ENCODE peak calls at places on chromosomes 7 and 10, in ten cellular contexts. F, A, O, D, U, H, Y, E, C and I are unnamed samples. For H3K36me3, the result is how much of the 10 kb centered on the place peaks cover.

GRCh38 chr7:131890191-131890590 is 333.8 kb upstream of the PODXL start:
- DNase-seq in F (no peak), A (no peak), O (no peak), D (no peak), U (no peak), H (no peak), Y (no peak), E (no peak), C (no peak), I (no peak)

GRCh38 chr10:79437111-79437814 is 8.2 kb downstream of the ZCCHC24 start:
- DNase-seq in F (no peak), A (no peak), O (no peak), D (no peak), U (no peak), H (no peak), Y (no peak), E (no peak), C (no peak), I (no peak)

GRCh38 chr10:30782543-30783461 is 153.2 kb upstream of the LYZL2 start:
- DNase-seq in F (no peak), A (peak), O (no peak), D (no peak), U (no peak), H (no peak), Y (no peak), E (no peak), C (no peak), I (no peak)

GRCh38 chr7:19899517-19899916 is 126.1 kb upstream of the TMEM196 start:
- DNase-seq in F (no peak), A (no peak), O (no peak), D (no peak), U (no peak), H (no peak), Y (no peak), E (no peak), C (no peak), I (no peak)

GRCh38 chr7:110090113-110090820 is 1000.7 kb upstream of the LRRN3 start:
- DNase-seq in F (no peak), A (no peak), O (no peak), D (no peak), U (no peak), H (peak), Y (no peak), E (peak), C (peak), I (peak)

GRCh38 chr10:7953447-7953846 is 101.0 kb upstream of the GATA3 start:
- DNase-seq in F (no peak), A (no peak), O (no peak), D (no peak), U (no peak), H (no peak), Y (no peak), E (no peak), C (no peak), I (no peak)

GRCh38 chr7:96986901-96987300 is 18.5 kb upstream of the DLX6 start:
- DNase-seq in F (no peak), A (no peak), O (no peak), D (no peak), U (no peak), H (no peak), Y (no peak), E (no peak), C (no peak), I (no peak)

GRCh38 chr7:95630702-95631458 is 34.6 kb upstream of the PDK4 start:
- DNase-seq in F (no peak), A (no peak), O (no peak), D (no peak), U (no peak), H (no peak), Y (no peak), E (no peak), C (no peak), I (no peak)

GRCh38 chr10:47325303-47326291 is 3.3 kb downstream of the GDF2 start:
- DNase-seq in F (peak), A (no peak), O (no peak), D (no peak), U (no peak), H (no peak), Y (no peak), E (no peak), C (no peak), I (no peak)

GRCh38 chr7:98553666-98554065 is 63.4 kb upstream of the NPTX2 start:
- DNase-seq in F (no peak), A (no peak), O (no peak), D (no peak), U (no peak), H (no peak), Y (no peak), E (no peak), C (no peak), I (no peak)

GRCh38 chr10:110382695-110383094 is 78.0 kb upstream of the SMNDC1 start:
- DNase-seq in F (no peak), A (no peak), O (no peak), D (no peak), U (no peak), H (no peak), Y (no peak), E (no peak), C (no peak), I (no peak)

GRCh38 chr10:48478469-48478868 is 126.4 kb downstream of the ARHGAP22 start:
- DNase-seq in F (peak), A (no peak), O (no peak), D (no peak), U (no peak), H (no peak), Y (no peak), E (no peak), C (no peak), I (no peak)

GRCh38 chr7:68399991-68400590 is 1198.2 kb upstream of the AUTS2 start:
- DNase-seq in F (no peak), A (no peak), O (peak), D (no peak), U (no peak), H (no peak), Y (no peak), E (no peak), C (no peak), I (no peak)

GRCh38 chr7:137606061-137606674 is 240.6 kb downstream of the DGKI start:
- DNase-seq in F (no peak), A (no peak), O (no peak), D (no peak), U (no peak), H (peak), Y (no peak), E (peak), C (peak), I (peak)

GRCh38 chr10:12643279-12643678 is 293.9 kb downstream of the CAMK1D start:
- DNase-seq in F (no peak), A (no peak), O (no peak), D (no peak), U (no peak), H (peak), Y (no peak), E (no peak), C (no peak), I (no peak)

GRCh38 chr10:97466755-97467154 is 20.8 kb downstream of the ZDHHC16 start:
- DNase-seq in F (no peak), A (no peak), O (no peak), D (no peak), U (no peak), H (no peak), Y (no peak), E (no peak), C (peak), I (no peak)

GRCh38 chr10:86857097-86857825 is 100.2 kb downstream of the MMRN2 start:
- DNase-seq in F (no peak), A (no peak), O (no peak), D (no peak), U (no peak), H (peak), Y (no peak), E (no peak), C (no peak), I (no peak)

GRCh38 chr7:2717293-2717904 is 29.4 kb downstream of the AMZ1 start:
- DNase-seq in F (peak), A (no peak), O (no peak), D (no peak), U (no peak), H (no peak), Y (peak), E (no peak), C (no peak), I (no peak)
- TF ChIP-seq POLR2AphosphoS5 in F (no peak), A (no peak), O (no peak), D (no peak), U (no peak), H (no peak), Y (no peak), E (no peak), C (no peak), I (no peak)

GRCh38 chr10:19795691-19796090 is 20.5 kb upstream of the PLXDC2 start:
- DNase-seq in F (no peak), A (no peak), O (no peak), D (no peak), U (no peak), H (no peak), Y (no peak), E (no peak), C (no peak), I (no peak)
- H3K36me3 ChIP-seq in F (under half), A (under half), O (under half), D (under half), U (under half), H (under half), Y (under half), E (under half), C (under half), I (under half)

GRCh38 chr10:44949127-44949802 is 10.3 kb upstream of the RASSF4 start:
- DNase-seq in F (no peak), A (no peak), O (no peak), D (no peak), U (no peak), H (peak), Y (no peak), E (no peak), C (no peak), I (no peak)
- H3K27ac ChIP-seq in F (no peak), A (peak), O (no peak), D (no peak), U (no peak), H (no peak), Y (no peak), E (no peak), C (no peak), I (no peak)

DNA sequence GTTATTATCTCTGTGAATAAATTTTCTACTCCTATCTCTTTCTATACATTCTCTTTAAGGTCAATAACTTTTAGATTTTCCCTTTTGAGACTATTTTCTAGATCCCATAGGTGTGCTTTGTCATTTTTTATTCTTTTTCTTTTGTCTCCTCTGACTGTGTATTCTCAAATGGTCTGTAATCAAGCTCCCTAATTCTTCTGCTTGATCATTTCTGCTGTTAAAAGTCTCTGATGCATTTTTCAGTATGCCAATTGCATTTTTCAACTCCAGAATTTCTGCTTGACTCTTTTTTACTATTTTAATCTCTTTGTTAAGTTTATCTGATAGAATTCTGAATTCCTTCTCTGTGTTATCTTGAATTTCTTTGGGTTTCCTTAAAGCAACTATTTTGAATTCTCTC is 78.2 kb downstream of the THNSL1 start:
- DNase-seq in F (no peak), A (no peak), O (no peak), D (no peak), U (no peak), H (no peak), Y (no peak), E (no peak), C (no peak), I (no peak)
- TF ChIP-seq POLR2AphosphoS5 in F (no peak), A (no peak), O (no peak), D (no peak), U (no peak), H (no peak), Y (no peak), E (no peak), C (no peak), I (no peak)

DNA sequence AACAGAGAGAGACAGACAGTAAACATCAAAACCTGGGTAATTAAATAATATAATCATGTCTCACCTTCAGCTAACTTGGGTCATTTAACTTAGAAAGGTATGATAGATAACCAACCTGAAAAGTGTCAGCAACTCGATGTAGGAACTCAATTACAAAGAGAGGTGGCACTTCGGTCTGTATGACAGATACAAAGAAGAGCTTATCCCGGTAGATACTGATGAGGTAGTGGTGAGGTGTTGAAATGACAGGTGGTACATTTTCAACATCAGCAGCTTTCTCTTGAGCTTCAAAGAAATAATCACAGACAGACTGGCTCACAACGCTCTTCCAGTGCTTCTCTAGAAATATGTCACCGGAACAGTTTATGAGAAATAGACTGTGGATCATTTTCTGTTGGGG is 12.6 kb downstream of the AP3M1 start:
- DNase-seq in F (no peak), A (no peak), O (no peak), D (no peak), U (no peak), H (no peak), Y (no peak), E (no peak), C (no peak), I (no peak)
- H3K36me3 ChIP-seq in F (half or more), A (under half), O (half or more), D (under half), U (under half), H (under half), Y (half or more), E (under half), C (under half), I (under half)